ENCODE peak calls at places on chromosomes 2 and 18, in six cellular contexts. H is AG10803, F is GM13977, I is astrocyte, D is fibroblast of pulmonary artery, Q is coronary artery. S is an unnamed sample.

GRCh38 chr2:27903649-27904544 is 13.4 kb downstream of the BABAM2 start:
- DNase-seq in H (peak), F (no peak), I (peak), D (peak), Q (no peak), S (no peak)

GRCh38 chr2:86256982-86257381 is 57.7 kb downstream of the MRPL35 start:
- DNase-seq in H (no peak), F (no peak), I (no peak), D (no peak), Q (no peak), S (no peak)

GRCh38 chr2:60499082-60499429 is 54.4 kb downstream of the BCL11A start:
- DNase-seq in H (no peak), F (no peak), I (no peak), D (no peak), Q (no peak), S (no peak)

GRCh38 chr18:59264651-59265245 is 8.5 kb downstream of the RAX start:
- DNase-seq in H (no peak), F (no peak), I (no peak), D (no peak), Q (no peak), S (no peak)

GRCh38 chr18:55115606-55116005 is 156.3 kb upstream of the CCDC68 start:
- DNase-seq in H (no peak), F (no peak), I (no peak), D (no peak), Q (no peak), S (no peak)

GRCh38 chr2:63790913-63791312 is 50.8 kb upstream of the UGP2 start:
- DNase-seq in H (peak), F (no peak), I (peak), D (peak), Q (no peak), S (no peak)

GRCh38 chr2:149908731-149909690 is 321.4 kb upstream of the MMADHC start:
- DNase-seq in H (no peak), F (no peak), I (peak), D (peak), Q (no peak), S (no peak)

GRCh38 chr2:3076848-3077735 is 300.5 kb downstream of the EIPR1 start:
- DNase-seq in H (no peak), F (no peak), I (no peak), D (no peak), Q (no peak), S (no peak)

GRCh38 chr2:139992711-139993345 is 1212.6 kb upstream of the NXPH2 start:
- DNase-seq in H (no peak), F (no peak), I (no peak), D (no peak), Q (no peak), S (no peak)

GRCh38 chr18:61699397-61700090 is 193.3 kb downstream of the RNF152 start:
- DNase-seq in H (peak), F (no peak), I (no peak), D (no peak), Q (no peak), S (no peak)

GRCh38 chr2:9897331-9897737 is 54.1 kb downstream of the TAF1B start:
- DNase-seq in H (peak), F (no peak), I (peak), D (peak), Q (no peak), S (no peak)

GRCh38 chr2:69429491-69430183 is 7.6 kb downstream of the NFU1 start:
- DNase-seq in H (no peak), F (no peak), I (no peak), D (no peak), Q (no peak), S (no peak)

GRCh38 chr2:37523861-37524362 is 147.5 kb downstream of the CDC42EP3 start:
- DNase-seq in H (peak), F (no peak), I (peak), D (peak), Q (no peak), S (no peak)

GRCh38 chr2:3659447-3660432 is 1.7 kb downstream of the ALLC start:
- DNase-seq in H (no peak), F (no peak), I (no peak), D (no peak), Q (no peak), S (no peak)

GRCh38 chr2:8303322-8303832 is 378.5 kb upstream of the ID2 start:
- DNase-seq in H (no peak), F (peak), I (peak), D (no peak), Q (no peak), S (peak)

GRCh38 chr2:149526689-149527088 is 60.9 kb downstream of the MMADHC start:
- DNase-seq in H (no peak), F (no peak), I (no peak), D (no peak), Q (no peak), S (no peak)

GRCh38 chr2:122707224-122707824 is 951.9 kb downstream of the TSN start:
- DNase-seq in H (no peak), F (peak), I (no peak), D (no peak), Q (no peak), S (peak)

GRCh38 chr2:48940606-48941005 is 185.1 kb upstream of the LHCGR start:
- DNase-seq in H (no peak), F (no peak), I (no peak), D (peak), Q (no peak), S (no peak)

GRCh38 chr2:161004379-161004778 is 155.8 kb upstream of the TANK start:
- DNase-seq in H (no peak), F (no peak), I (no peak), D (peak), Q (no peak), S (no peak)

GRCh38 chr18:79460445-79461300 is 64.9 kb downstream of the NFATC1 start:
- DNase-seq in H (peak), F (peak), I (no peak), D (no peak), Q (no peak), S (peak)

GRCh38 chr2:218876562-218877219 is 4.0 kb upstream of the WNT10A start:
- DNase-seq in H (peak), F (peak), I (peak), D (peak), Q (no peak), S (peak)

GRCh38 chr2:26687328-26687727 is 5.2 kb upstream of the KCNK3 start:
- DNase-seq in H (no peak), F (no peak), I (no peak), D (no peak), Q (no peak), S (no peak)

GRCh38 chr2:66275984-66276383 is 158.9 kb upstream of the MEIS1 start:
- DNase-seq in H (no peak), F (no peak), I (no peak), D (no peak), Q (no peak), S (no peak)

GRCh38 chr2:236306825-236307540 is 42.8 kb upstream of the ASB18 start:
- DNase-seq in H (no peak), F (no peak), I (no peak), D (no peak), Q (peak), S (no peak)

GRCh38 chr18:59459352-59460059 is 100.4 kb upstream of the LMAN1 start:
- DNase-seq in H (peak), F (peak), I (peak), D (peak), Q (no peak), S (peak)

GRCh38 chr2:150280255-150280654 is 207.2 kb downstream of the RND3 start:
- DNase-seq in H (peak), F (no peak), I (peak), D (peak), Q (no peak), S (no peak)

GRCh38 chr2:216777637-216778273 is 82.1 kb downstream of the TNP1 start:
- DNase-seq in H (peak), F (peak), I (no peak), D (peak), Q (no peak), S (peak)
- TF ChIP-seq CTCF in H (peak), F (peak), I (peak), D (peak), Q (no peak), S (peak)

DNA sequence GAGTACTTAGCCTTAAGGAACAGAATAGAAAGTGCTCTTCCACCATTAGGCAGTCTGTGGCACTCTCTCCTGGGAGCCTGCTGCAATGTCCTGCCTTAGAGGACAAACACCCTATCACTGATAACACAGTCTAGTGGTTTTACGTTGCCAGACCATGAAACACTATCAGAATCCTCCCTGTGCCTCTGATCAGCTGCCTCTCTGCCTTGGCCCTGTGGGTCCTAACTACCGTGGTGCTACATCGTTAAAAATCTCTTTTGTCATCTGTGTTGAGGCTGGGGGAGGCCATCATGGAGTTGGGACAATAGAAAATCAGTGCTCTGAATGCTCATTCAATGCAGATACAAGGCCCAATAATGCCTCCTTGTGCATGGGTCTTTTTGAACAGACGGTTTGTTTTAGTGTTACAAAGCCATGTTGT is 11.9 kb upstream of the APCDD1 start:
- DNase-seq in H (peak), F (no peak), I (no peak), D (no peak), Q (no peak), S (no peak)
- TF ChIP-seq CTCF in H (peak), F (peak), I (no peak), D (no peak), Q (no peak), S (no peak)

GRCh38 chr18:10193446-10193845 is 261.0 kb upstream of the APCDD1 start:
- DNase-seq in H (no peak), F (no peak), I (peak), D (no peak), Q (no peak), S (no peak)

GRCh38 chr18:10190564-10190963 is 263.9 kb upstream of the APCDD1 start:
- DNase-seq in H (peak), F (no peak), I (peak), D (no peak), Q (no peak), S (no peak)

GRCh38 chr18:10197097-10197496 is 257.3 kb upstream of the APCDD1 start:
- DNase-seq in H (no peak), F (no peak), I (no peak), D (no peak), Q (no peak), S (no peak)

GRCh38 chr18:10195529-10195928 is 258.9 kb upstream of the APCDD1 start:
- DNase-seq in H (no peak), F (no peak), I (no peak), D (no peak), Q (no peak), S (no peak)

GRCh38 chr18:10194592-10194991 is 259.8 kb upstream of the APCDD1 start:
- DNase-seq in H (no peak), F (no peak), I (no peak), D (no peak), Q (no peak), S (no peak)
- TF ChIP-seq CTCF in H (peak), F (no peak), I (no peak), D (peak), Q (no peak), S (no peak)

DNA sequence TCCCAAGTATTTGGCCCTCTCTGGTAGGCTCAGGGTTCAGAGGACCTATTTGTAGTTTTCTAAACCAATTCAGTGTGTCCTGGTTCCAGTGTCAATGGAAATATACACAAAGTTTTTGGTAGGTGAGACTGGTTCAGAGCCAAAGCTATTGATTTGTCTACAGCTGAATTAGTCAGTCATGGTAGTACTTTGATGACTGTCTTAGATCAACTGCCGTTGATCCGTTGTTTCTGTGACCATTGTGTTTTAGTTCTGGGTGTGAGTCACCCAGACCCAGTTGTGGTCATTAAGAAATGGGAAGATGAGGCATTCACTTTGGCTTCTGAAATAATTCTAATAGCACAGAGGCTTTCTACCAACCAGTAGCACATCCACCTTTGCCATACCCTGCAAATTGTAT is 16.0 kb upstream of the RPE start:
- DNase-seq in H (no peak), F (no peak), I (peak), D (no peak), Q (no peak), S (no peak)
- TF ChIP-seq CTCF in H (no peak), F (no peak), I (no peak), D (no peak), Q (no peak), S (no peak)

GRCh38 chr2:20092226-20092900 is 40.9 kb upstream of the LAPTM4A start:
- DNase-seq in H (no peak), F (no peak), I (no peak), D (no peak), Q (no peak), S (no peak)

GRCh38 chr2:20094955-20095354 is 43.5 kb upstream of the LAPTM4A start:
- DNase-seq in H (no peak), F (no peak), I (no peak), D (no peak), Q (no peak), S (no peak)

GRCh38 chr2:20092901-20093235 is 41.4 kb upstream of the LAPTM4A start:
- DNase-seq in H (no peak), F (no peak), I (no peak), D (no peak), Q (no peak), S (no peak)

GRCh38 chr2:20094142-20094792 is 42.8 kb upstream of the LAPTM4A start:
- DNase-seq in H (no peak), F (no peak), I (no peak), D (no peak), Q (no peak), S (no peak)

DNA sequence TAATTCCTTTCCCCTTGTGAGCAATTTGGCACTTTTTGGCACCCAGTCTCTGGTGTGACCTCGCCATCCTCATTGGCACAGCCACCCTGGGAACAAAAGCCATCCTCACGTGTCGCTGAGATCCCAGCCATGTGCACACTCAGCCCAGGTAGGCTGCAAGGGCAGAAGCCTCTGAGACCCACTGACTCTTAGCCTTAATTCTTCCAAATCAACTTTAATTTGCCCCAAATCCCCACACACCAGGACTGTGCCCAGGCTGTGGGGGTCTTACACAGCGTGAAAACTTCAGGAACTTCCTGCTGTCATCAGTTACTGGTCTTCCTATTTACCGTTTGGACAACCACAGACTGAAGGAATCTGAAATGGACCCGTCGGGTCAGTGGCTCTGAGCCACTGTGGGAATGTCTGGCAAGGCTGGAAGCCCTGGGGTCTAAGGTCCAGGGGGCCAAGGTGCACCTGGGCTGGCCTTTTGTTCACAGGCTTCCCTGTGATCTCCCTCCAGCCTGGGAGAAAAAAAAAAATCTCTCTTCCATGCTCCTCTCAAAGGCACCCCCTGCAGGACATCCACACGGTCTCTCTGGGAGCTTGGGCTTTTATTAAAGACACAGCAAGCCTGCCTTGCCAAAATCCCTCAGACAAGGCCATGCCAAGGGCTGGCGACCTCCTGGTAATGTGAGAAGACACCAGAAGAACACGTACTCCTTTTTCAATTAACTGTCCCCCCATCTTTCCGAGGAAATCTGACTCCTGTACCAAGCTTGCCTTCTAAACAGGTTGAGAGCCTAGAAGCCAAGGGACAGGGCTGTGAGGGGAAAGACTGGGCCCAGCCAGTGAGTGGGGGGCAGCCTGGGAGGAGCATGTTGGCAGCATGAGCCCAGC is 42.1 kb upstream of the LAPTM4A start:
- DNase-seq in H (peak), F (no peak), I (peak), D (peak), Q (no peak), S (no peak)
- TF ChIP-seq CTCF in H (peak), F (no peak), I (peak), D (peak), Q (peak), S (no peak)

GRCh38 chr2:219997341-219997851 is 370.0 kb downstream of the SLC4A3 start:
- DNase-seq in H (peak), F (no peak), I (peak), D (peak), Q (no peak), S (no peak)
- TF ChIP-seq CTCF in H (peak), F (peak), I (peak), D (peak), Q (no peak), S (peak)

GRCh38 chr2:190698895-190699294 is 50.0 kb downstream of the NAB1 start:
- DNase-seq in H (no peak), F (no peak), I (no peak), D (peak), Q (no peak), S (no peak)
- TF ChIP-seq CTCF in H (peak), F (no peak), I (peak), D (peak), Q (no peak), S (no peak)

GRCh38 chr18:13657974-13658373 is 68.4 kb downstream of the FAM210A start:
- DNase-seq in H (no peak), F (no peak), I (no peak), D (no peak), Q (no peak), S (no peak)
- TF ChIP-seq CTCF in H (no peak), F (no peak), I (no peak), D (no peak), Q (no peak), S (no peak)

GRCh38 chr2:233708942-233709341 is 3.8 kb upstream of the UGT1A5 start:
- DNase-seq in H (no peak), F (no peak), I (no peak), D (no peak), Q (no peak), S (no peak)

GRCh38 chr2:233711312-233712008 is 1.2 kb upstream of the UGT1A5 start:
- DNase-seq in H (peak), F (peak), I (peak), D (peak), Q (no peak), S (peak)

GRCh38 chr2:233714164-233714563 is 1.5 kb downstream of the UGT1A5 start:
- DNase-seq in H (no peak), F (no peak), I (no peak), D (no peak), Q (no peak), S (no peak)

GRCh38 chr2:233713262-233713615 is 532 bp downstream of the UGT1A5 start:
- DNase-seq in H (no peak), F (no peak), I (no peak), D (no peak), Q (no peak), S (no peak)

DNA sequence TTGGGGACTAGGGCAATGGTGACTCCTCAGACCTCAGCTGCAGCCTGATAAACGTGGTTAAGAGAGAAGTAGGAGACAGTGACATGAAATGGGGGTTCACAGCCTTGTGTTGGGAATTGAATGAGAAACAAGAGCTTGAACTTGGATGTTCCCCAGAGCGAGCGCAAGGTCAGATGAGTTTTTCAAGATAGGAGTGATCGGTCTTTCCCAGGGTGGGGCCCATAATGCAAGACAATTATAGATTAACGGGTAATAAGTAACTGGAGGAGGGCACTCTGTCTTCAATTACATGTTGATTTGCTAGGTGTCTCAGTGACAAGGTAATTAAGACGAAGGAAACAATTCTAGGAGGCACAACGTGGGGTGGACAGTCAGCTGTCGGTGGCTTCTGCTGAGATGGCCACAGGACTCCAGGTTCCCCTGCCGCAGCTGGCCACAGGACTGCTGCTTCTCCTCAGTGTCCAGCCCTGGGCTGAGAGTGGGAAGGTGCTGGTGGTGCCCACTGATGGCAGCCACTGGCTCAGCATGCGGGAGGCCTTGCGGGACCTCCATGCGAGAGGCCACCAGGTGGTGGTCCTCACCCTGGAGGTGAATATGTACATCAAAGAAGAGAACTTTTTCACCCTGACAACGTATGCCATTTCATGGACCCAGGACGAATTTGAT is at the start of gene UGT1A5:
- DNase-seq in H (no peak), F (no peak), I (no peak), D (no peak), Q (no peak), S (no peak)
- TF ChIP-seq CTCF in H (no peak), F (no peak), I (no peak), D (no peak), Q (no peak), S (no peak)

GRCh38 chr2:230423851-230424458 is 8.0 kb downstream of the SP100 start:
- DNase-seq in H (peak), F (no peak), I (peak), D (peak), Q (no peak), S (no peak)

GRCh38 chr2:230430957-230431635 is 15.1 kb downstream of the SP100 start:
- DNase-seq in H (no peak), F (no peak), I (no peak), D (no peak), Q (no peak), S (no peak)

GRCh38 chr2:230429513-230429912 is 13.5 kb downstream of the SP100 start:
- DNase-seq in H (no peak), F (no peak), I (no peak), D (no peak), Q (no peak), S (no peak)

GRCh38 chr2:230422149-230422548 is 6.1 kb downstream of the SP100 start:
- DNase-seq in H (no peak), F (no peak), I (no peak), D (no peak), Q (no peak), S (no peak)

GRCh38 chr2:230425377-230425776 is 9.4 kb downstream of the SP100 start:
- DNase-seq in H (no peak), F (no peak), I (no peak), D (no peak), Q (no peak), S (no peak)
- TF ChIP-seq CTCF in H (no peak), F (no peak), I (no peak), D (no peak), Q (no peak), S (no peak)